ENCODE peak calls at places on chromosomes 6 and 20, in seven cellular contexts. E, U, A, P, F, Z and T are unnamed samples.

GRCh38 chr6:25649611-25650010 is 2.4 kb upstream of the SCGN start:
- DNase-seq in E (no peak), U (no peak), A (no peak), P (no peak), F (no peak), Z (no peak), T (no peak)

GRCh38 chr20:50594591-50595432 is 84.6 kb downstream of the PTPN1 start:
- DNase-seq in E (no peak), U (no peak), A (peak; percentile 48), P (no peak), F (peak; percentile 40), Z (no peak), T (no peak)

GRCh38 chr6:30885999-30886896 is 1.9 kb downstream of the DDR1 start:
- DNase-seq in E (no peak), U (peak; percentile 52), A (no peak), P (peak; percentile 95), F (peak; percentile 98), Z (peak; percentile 88), T (peak; percentile 26)

GRCh38 chr6:109322825-109323580 is 59.3 kb downstream of the CD164 start:
- DNase-seq in E (no peak), U (peak; percentile 46), A (peak; percentile 19), P (no peak), F (no peak), Z (no peak), T (no peak)

GRCh38 chr6:111061493-111061892 is 25.8 kb upstream of the SLC16A10 start:
- DNase-seq in E (no peak), U (no peak), A (no peak), P (no peak), F (no peak), Z (no peak), T (no peak)

GRCh38 chr6:54103485-54103884 is 7.8 kb upstream of the MLIP start:
- DNase-seq in E (no peak), U (no peak), A (no peak), P (no peak), F (no peak), Z (no peak), T (no peak)

GRCh38 chr6:6315660-6316059 is 4.8 kb downstream of the F13A1 start:
- DNase-seq in E (no peak), U (peak; percentile 24), A (peak; percentile 54), P (peak; percentile 27), F (peak; percentile 79), Z (no peak), T (no peak)

GRCh38 chr20:59665656-59666555 is 61.6 kb downstream of the PHACTR3 start:
- DNase-seq in E (no peak), U (no peak), A (no peak), P (no peak), F (no peak), Z (no peak), T (no peak)

GRCh38 chr20:39057143-39057542 is 95.0 kb downstream of the DHX35 start:
- DNase-seq in E (no peak), U (no peak), A (no peak), P (no peak), F (no peak), Z (no peak), T (no peak)

GRCh38 chr20:51687071-51687470 is 81.1 kb downstream of the ATP9A start:
- DNase-seq in E (no peak), U (no peak), A (no peak), P (no peak), F (no peak), Z (no peak), T (no peak)

GRCh38 chr20:22617160-22617559 is 32.8 kb upstream of the FOXA2 start:
- DNase-seq in E (no peak), U (no peak), A (no peak), P (peak; percentile 58), F (no peak), Z (no peak), T (no peak)

GRCh38 chr6:131255911-131256310 is 120.6 kb downstream of the AKAP7 start:
- DNase-seq in E (no peak), U (no peak), A (no peak), P (no peak), F (no peak), Z (no peak), T (no peak)

GRCh38 chr6:126631343-126631742 is 291.4 kb downstream of the CENPW start:
- DNase-seq in E (no peak), U (no peak), A (no peak), P (no peak), F (no peak), Z (no peak), T (no peak)

GRCh38 chr20:266604-267562 is 9.4 kb downstream of the DEFB132 start:
- DNase-seq in E (peak; percentile 24), U (peak; percentile 84), A (peak; percentile 83), P (peak; percentile 92), F (peak; percentile 98), Z (peak; percentile 94), T (peak; percentile 33)

GRCh38 chr6:87165169-87165568 is 9.8 kb downstream of the ZNF292 start:
- DNase-seq in E (no peak), U (no peak), A (no peak), P (no peak), F (no peak), Z (no peak), T (no peak)

GRCh38 chr6:73579851-73580246 is 59.0 kb upstream of the EEF1A1 start:
- DNase-seq in E (no peak), U (peak; percentile 48), A (no peak), P (peak; percentile 81), F (peak; percentile 92), Z (no peak), T (peak; percentile 76)

GRCh38 chr6:112298816-112299281 is 44.5 kb upstream of the LAMA4 start:
- DNase-seq in E (no peak), U (no peak), A (no peak), P (no peak), F (no peak), Z (no peak), T (peak; percentile 45)

GRCh38 chr6:170172406-170172805 is 118.5 kb downstream of the DLL1 start:
- DNase-seq in E (no peak), U (no peak), A (no peak), P (no peak), F (no peak), Z (no peak), T (no peak)

GRCh38 chr6:34249469-34250370 is 914 bp upstream of the SMIM29 start:
- DNase-seq in E (no peak), U (no peak), A (no peak), P (no peak), F (no peak), Z (no peak), T (no peak)

GRCh38 chr6:110543106-110543505 is 66.7 kb upstream of the SLC22A16 start:
- DNase-seq in E (no peak), U (no peak), A (no peak), P (no peak), F (no peak), Z (no peak), T (no peak)

GRCh38 chr6:11357285-11357684 is 124.8 kb upstream of the NEDD9 start:
- DNase-seq in E (no peak), U (no peak), A (no peak), P (no peak), F (no peak), Z (no peak), T (no peak)

DNA sequence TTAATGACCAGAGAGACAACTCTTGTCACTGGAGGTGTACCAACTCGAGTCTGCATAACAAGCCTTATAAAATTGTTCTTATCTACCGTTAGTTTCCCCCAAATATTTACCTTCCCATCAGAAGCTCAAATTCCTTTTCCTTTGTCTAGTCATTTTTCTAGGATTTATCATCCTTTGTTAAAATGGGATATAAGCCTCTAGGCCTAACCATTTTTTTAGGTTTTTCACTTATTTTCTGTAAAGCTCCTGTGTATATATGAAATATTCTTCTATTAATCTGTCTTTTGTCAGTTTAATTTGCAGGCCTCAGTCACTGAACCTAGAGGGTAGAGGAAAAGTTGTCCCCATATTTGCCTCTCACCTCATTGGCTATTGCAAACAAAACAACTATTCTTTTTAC is 99.6 kb upstream of the TNFAIP3 start:
- DNase-seq in E (no peak), U (no peak), A (no peak), P (no peak), F (no peak), Z (no peak), T (no peak)
- H3K27ac ChIP-seq in E (no peak overlapping the region), U (no peak overlapping the region), A (no peak overlapping the region), P (no peak overlapping the region), F (no peak overlapping the region), Z (no peak overlapping the region), T (no peak overlapping the region)

DNA sequence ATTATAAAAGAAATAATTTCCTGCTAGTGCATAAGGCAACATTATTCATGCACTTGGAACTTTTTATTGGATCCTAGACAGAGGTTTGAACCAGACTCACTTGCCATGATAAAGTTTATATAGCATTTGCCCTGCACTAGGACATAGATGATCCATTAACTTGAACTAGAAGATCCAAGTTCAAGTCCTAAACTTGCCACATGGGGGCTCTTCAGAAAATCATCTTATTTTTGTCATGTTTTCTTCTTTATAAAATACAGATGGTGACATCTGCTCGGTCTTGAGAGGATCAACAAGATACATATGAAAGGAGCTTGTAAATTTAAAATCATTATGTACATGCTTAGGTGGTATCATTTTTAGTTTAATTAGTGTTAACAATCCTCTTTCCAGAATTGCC is 94.5 kb downstream of the SIM1 start:
- DNase-seq in E (no peak), U (no peak), A (peak; percentile 4), P (no peak), F (peak; percentile 18), Z (no peak), T (no peak)
- TF ChIP-seq CTCF in E (no peak), U (no peak), A (peak; percentile 65), P (no peak), F (peak; percentile 28), Z (no peak), T (peak; percentile 23)

GRCh38 chr6:1392813-1393640 is 3.7 kb downstream of the FOXF2 start:
- DNase-seq in E (no peak), U (no peak), A (no peak), P (no peak), F (peak; percentile 62), Z (peak; percentile 61), T (no peak)

GRCh38 chr6:1395496-1395895 is 6.1 kb downstream of the FOXF2 start:
- DNase-seq in E (no peak), U (no peak), A (no peak), P (no peak), F (no peak), Z (peak; percentile 40), T (no peak)

GRCh38 chr6:1394591-1395463 is 5.5 kb downstream of the FOXF2 start:
- DNase-seq in E (no peak), U (no peak), A (no peak), P (no peak), F (peak; percentile 41), Z (peak; percentile 70), T (no peak)

GRCh38 chr6:1391692-1392309 is 2.4 kb downstream of the FOXF2 start:
- DNase-seq in E (no peak), U (no peak), A (no peak), P (no peak), F (no peak), Z (peak; percentile 60), T (no peak)

GRCh38 chr6:1393641-1394283 is 4.4 kb downstream of the FOXF2 start:
- DNase-seq in E (no peak), U (no peak), A (no peak), P (no peak), F (peak; percentile 42), Z (peak; percentile 55), T (no peak)
- H3K27ac ChIP-seq in E (peak overlapping the region; percentile 95), U (no peak overlapping the region), A (no peak overlapping the region), P (no peak overlapping the region), F (no peak overlapping the region), Z (no peak overlapping the region), T (peak overlapping the region; percentile 61)

DNA sequence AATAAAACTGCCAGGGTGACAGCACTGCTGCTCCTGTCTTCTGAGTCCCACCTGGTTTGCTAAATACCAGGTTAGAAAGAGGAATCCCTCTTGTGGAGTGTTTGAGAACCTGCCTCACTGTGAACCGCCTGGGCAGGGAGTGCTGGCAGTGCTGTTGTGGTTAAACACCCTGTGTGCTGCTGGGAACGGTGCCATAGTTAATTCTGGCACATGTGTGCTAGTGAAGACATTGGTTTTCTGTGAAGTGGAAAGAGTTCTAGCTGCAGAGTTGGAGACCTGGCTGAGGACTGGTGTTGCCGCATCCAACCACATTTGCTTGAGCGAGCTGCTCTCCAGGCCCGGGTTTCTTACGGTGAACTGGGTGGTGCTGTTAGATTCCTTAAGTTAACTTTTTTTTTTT is 72.7 kb downstream of the IGF2R start:
- DNase-seq in E (no peak), U (peak; percentile 38), A (no peak), P (peak; percentile 22), F (no peak), Z (no peak), T (peak; percentile 13)
- TF ChIP-seq CTCF in E (no peak), U (no peak), A (no peak), P (peak; percentile 19), F (no peak), Z (peak; percentile 41), T (peak; percentile 36)